ENCODE peak calls at places on chromosomes 4 and X, in nine cellular contexts. K is testis; G is nephron progenitor cell; R is lower lobe of right lung; F is HFFc6; J is HEK293T; P is ureter; U is heart right ventricle; Q is stimulated activated CD4-positive, alpha-beta T cell treated with anti-CD3 and anti-CD28 coated beads, Interleukin-15, amount 100 ng/mL, for 1 hour. D is an unnamed sample.

GRCh38 chr4:74618659-74619058 is 173.7 kb downstream of the AREG start:
- DNase-seq in P (no peak), J (no peak), Q (no peak), U (no peak), F (peak; percentile 9), G (no peak), R (no peak), K (no peak), D (no peak)

GRCh38 chr4:145034727-145035211 is 63.2 kb downstream of the ANAPC10 start:
- DNase-seq in Q (no peak), K (no peak), F (peak; percentile 68), P (no peak), R (no peak), U (no peak), G (no peak), J (no peak), D (no peak)

GRCh38 chr4:72954811-72955210 is 114.7 kb downstream of the COX18 start:
- DNase-seq in Q (no peak), K (no peak), J (no peak), U (no peak), P (no peak), F (no peak), G (no peak), R (no peak), D (no peak)

GRCh38 chr4:52932586-52933482 is 70.7 kb downstream of the RASL11B start:
- DNase-seq in J (no peak), R (no peak), G (no peak), F (peak; percentile 19), P (no peak), Q (no peak), U (no peak), K (no peak), D (no peak)

GRCh38 chrX:131305926-131306325 is 16.8 kb upstream of the IGSF1 start:
- DNase-seq in Q (no peak), K (no peak), J (no peak), R (no peak), P (no peak), F (no peak), U (no peak), G (no peak), D (no peak)

GRCh38 chr4:119113033-119113655 is 22.5 kb upstream of the MYOZ2 start:
- DNase-seq in P (no peak), F (peak; percentile 93), U (no peak), Q (no peak), K (no peak), R (no peak), G (no peak), J (no peak), D (no peak)

GRCh38 chr4:77699731-77700210 is 94.2 kb downstream of the CXCL13 start:
- DNase-seq in P (no peak), U (no peak), G (peak; percentile 42), F (peak; percentile 75), Q (no peak), R (no peak), K (no peak), J (peak; percentile 21), D (no peak)

GRCh38 chrX:41344053-41344452 is 10.1 kb downstream of the DDX3X start:
- DNase-seq in G (no peak), P (no peak), J (no peak), K (no peak), Q (no peak), F (no peak), U (no peak), R (no peak), D (no peak)

GRCh38 chrX:133413218-133413925 is 1.9 kb downstream of the GPC4 start:
- DNase-seq in F (no peak), Q (no peak), R (no peak), G (peak; percentile 59), J (peak; percentile 23), U (no peak), P (no peak), K (no peak), D (no peak)

GRCh38 chr4:37687666-37688065 is 1.5 kb upstream of the RELL1 start:
- DNase-seq in P (no peak), U (no peak), G (no peak), K (no peak), F (no peak), Q (no peak), R (no peak), J (no peak), D (no peak)

GRCh38 chr4:140227286-140227685 is 73.3 kb upstream of the MAML3 start:
- DNase-seq in Q (no peak), P (no peak), R (no peak), J (no peak), G (no peak), K (no peak), U (no peak), F (no peak), D (no peak)

GRCh38 chrX:13658602-13659001 is 5.7 kb downstream of the TCEANC start:
- DNase-seq in Q (no peak), K (no peak), J (peak; percentile 19), U (peak; percentile 11), G (no peak), F (peak; percentile 48), R (no peak), P (no peak), D (no peak)

GRCh38 chr4:96983830-96984229 is 1143.9 kb downstream of the PDHA2 start:
- DNase-seq in Q (no peak), K (no peak), U (no peak), J (no peak), F (no peak), P (no peak), G (no peak), R (no peak), D (no peak)

GRCh38 chrX:66919280-66919832 is 280.5 kb upstream of the EDA2R start:
- DNase-seq in J (no peak), K (no peak), F (peak; percentile 0), R (no peak), Q (no peak), G (no peak), U (no peak), P (no peak), D (no peak)

GRCh38 chr4:183392377-183392776 is 52.1 kb upstream of the CDKN2AIP start:
- DNase-seq in K (no peak), Q (no peak), P (no peak), G (no peak), J (no peak), R (no peak), U (no peak), F (no peak), D (no peak)

GRCh38 chr4:80192937-80193336 is 4.4 kb upstream of the PRDM8 start:
- DNase-seq in R (no peak), K (no peak), Q (no peak), U (no peak), F (peak; percentile 85), J (no peak), G (no peak), P (no peak), D (no peak)

GRCh38 chr4:133910165-133910564 is 291.4 kb downstream of the PABPC4L start:
- DNase-seq in G (no peak), R (no peak), F (no peak), Q (no peak), J (no peak), P (no peak), U (no peak), K (no peak), D (no peak)

GRCh38 chr4:177356921-177357320 is 47.2 kb downstream of the NEIL3 start:
- DNase-seq in U (no peak), Q (no peak), G (no peak), K (no peak), R (no peak), P (no peak), F (no peak), J (no peak), D (no peak)

D was measured in activated CD4-positive, alpha-beta memory T cell treated with anti-CD3 and anti-CD28 coated beads for 36 hours.